ENCODE peak calls at places on chromosomes 7 and 10, in nine cellular contexts. M, Z, D, U, C, K, Q, L and P are unnamed samples.

GRCh38 chr7:85750454-85750949 is 563.6 kb upstream of the SEMA3D start:
- DNase-seq in U (peak; percentile 64), Q (no peak), M (peak; percentile 61), C (no peak), D (peak; percentile 56), Z (no peak), L (peak; percentile 88), K (peak; percentile 21), P (peak; percentile 7)

GRCh38 chr10:72875250-72876055 is 18.1 kb upstream of the OIT3 start:
- DNase-seq in L (no peak), U (peak; percentile 31), Z (no peak), K (peak; percentile 33), C (no peak), D (peak; percentile 47), Q (no peak), M (no peak), P (peak; percentile 48)

GRCh38 chr7:51301806-51302205 is 14.8 kb downstream of the COBL start:
- DNase-seq in U (no peak), M (no peak), D (no peak), Z (no peak), K (no peak), Q (no peak), C (no peak), L (peak; percentile 42), P (no peak)

GRCh38 chr10:35822316-35822715 is 180.2 kb upstream of the FZD8 start:
- DNase-seq in D (peak; percentile 97), Z (peak; percentile 89), L (peak; percentile 95), Q (peak; percentile 95), M (peak; percentile 77), U (peak; percentile 49), K (peak; percentile 77), C (no peak), P (no peak)

GRCh38 chr10:23439920-23440875 is 1.3 kb downstream of the OTUD1 start:
- DNase-seq in C (peak; percentile 93), M (no peak), Z (peak; percentile 69), Q (peak; percentile 65), U (peak; percentile 57), D (peak; percentile 85), L (peak; percentile 78), K (peak; percentile 53), P (peak; percentile 30)

GRCh38 chr7:32892521-32893224 is 1.1 kb upstream of the KBTBD2 start:
- DNase-seq in U (peak; percentile 69), D (peak; percentile 81), K (peak; percentile 61), Z (peak; percentile 69), M (peak; percentile 43), C (peak; percentile 91), Q (peak; percentile 76), L (no peak), P (peak; percentile 85)

GRCh38 chr7:2172311-2173183 is 60.2 kb downstream of the MAD1L1 start:
- DNase-seq in K (peak; percentile 44), L (no peak), U (no peak), Z (no peak), M (no peak), Q (no peak), C (no peak), D (peak; percentile 78), P (no peak)

GRCh38 chr7:144936314-144936713 is 100.5 kb upstream of the TPK1 start:
- DNase-seq in U (no peak), L (no peak), Z (no peak), C (no peak), M (no peak), D (no peak), Q (no peak), K (no peak), P (no peak)

GRCh38 chr10:132107211-132107946 is 41.6 kb downstream of the JAKMIP3 start:
- DNase-seq in M (peak; percentile 34), C (peak; percentile 52), U (no peak), L (peak; percentile 36), D (no peak), Q (peak; percentile 41), Z (peak; percentile 48), K (no peak), P (no peak)

GRCh38 chr7:51276967-51277366 is 39.6 kb downstream of the COBL start:
- DNase-seq in K (no peak), Q (no peak), C (no peak), M (no peak), D (no peak), L (no peak), Z (no peak), U (no peak), P (no peak)

GRCh38 chr10:77041636-77042258 is 595.9 kb downstream of the KCNMA1 start:
- DNase-seq in C (no peak), Z (no peak), Q (no peak), D (no peak), M (peak; percentile 74), U (no peak), L (no peak), K (no peak), P (peak; percentile 41)

GRCh38 chr7:77442631-77443420 is 26.7 kb upstream of the GSAP start:
- DNase-seq in U (no peak), Z (no peak), M (no peak), Q (no peak), L (no peak), C (no peak), K (peak; percentile 84), D (peak; percentile 77), P (no peak)

GRCh38 chr10:1216576-1217236 is 160.5 kb downstream of the WDR37 start:
- DNase-seq in U (no peak), M (no peak), L (no peak), Z (no peak), Q (no peak), D (no peak), K (no peak), C (peak; percentile 68), P (no peak)

GRCh38 chr10:124715479-124715878 is 28.7 kb downstream of the FAM53B start:
- DNase-seq in Z (no peak), U (no peak), Q (no peak), M (no peak), D (no peak), K (no peak), C (peak; percentile 76), L (no peak), P (no peak)
- H3K4me1 ChIP-seq in Z (peaks cover 44% of the 10 kb centered on the region), U (peaks cover 26% of the 10 kb centered on the region), Q (no peaks in the 10 kb centered on the region), M (peaks cover 10% of the 10 kb centered on the region), D (no peaks in the 10 kb centered on the region), K (peaks cover 22% of the 10 kb centered on the region), C (peaks cover 92% of the 10 kb centered on the region), L (peaks cover 5% of the 10 kb centered on the region), P (peaks cover 25% of the 10 kb centered on the region)

DNA sequence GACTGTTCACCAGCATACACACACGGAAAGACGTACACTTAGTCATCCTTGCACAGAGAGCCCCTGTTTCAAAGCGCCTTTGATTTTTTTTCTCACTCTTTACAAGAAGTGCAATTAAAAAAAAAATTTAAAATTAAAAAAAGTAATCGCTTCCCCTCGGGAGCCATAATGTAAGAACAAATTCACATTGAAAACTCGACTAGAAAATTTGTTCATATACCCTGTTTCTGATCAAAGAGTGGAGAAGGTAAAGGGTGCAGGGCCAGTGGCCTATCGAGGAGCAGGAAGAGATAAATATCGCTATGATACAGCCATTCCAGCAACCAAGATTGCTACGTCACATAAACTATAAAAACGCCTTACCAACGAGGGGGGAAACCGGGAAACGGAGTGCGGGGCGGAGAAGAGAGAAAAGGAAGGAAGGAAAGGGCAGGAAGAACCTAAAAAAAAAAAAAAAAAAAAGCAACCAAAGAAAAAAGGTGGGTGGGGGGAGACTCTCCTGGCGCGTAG is 5.0 kb upstream of the HOXA2 start:
- DNase-seq in D (no peak), C (no peak), M (no peak), K (peak; percentile 64), Q (no peak), L (no peak), Z (no peak), U (no peak), P (no peak)
- H3K27me3 ChIP-seq in D (no peaks in the 10 kb centered on the region), C (peaks cover 7% of the 10 kb centered on the region), M (peaks cover 100% of the 10 kb centered on the region), K (no peaks in the 10 kb centered on the region), Q (no peaks in the 10 kb centered on the region), L (peaks cover 100% of the 10 kb centered on the region), Z (peaks cover 63% of the 10 kb centered on the region), U (peaks cover 100% of the 10 kb centered on the region), P (peaks cover 11% of the 10 kb centered on the region)

GRCh38 chr7:69661342-69661741 is 63.1 kb downstream of the AUTS2 start:
- DNase-seq in Z (no peak), Q (no peak), C (no peak), U (no peak), M (no peak), K (no peak), L (no peak), D (no peak), P (no peak)
- H3K4me1 ChIP-seq in Z (peaks cover 10% of the 10 kb centered on the region), Q (no peaks in the 10 kb centered on the region), C (no peaks in the 10 kb centered on the region), U (peaks cover 20% of the 10 kb centered on the region), M (peaks cover 16% of the 10 kb centered on the region), K (no peaks in the 10 kb centered on the region), L (peaks cover 13% of the 10 kb centered on the region), D (peaks cover 8% of the 10 kb centered on the region), P (no peaks in the 10 kb centered on the region)

DNA sequence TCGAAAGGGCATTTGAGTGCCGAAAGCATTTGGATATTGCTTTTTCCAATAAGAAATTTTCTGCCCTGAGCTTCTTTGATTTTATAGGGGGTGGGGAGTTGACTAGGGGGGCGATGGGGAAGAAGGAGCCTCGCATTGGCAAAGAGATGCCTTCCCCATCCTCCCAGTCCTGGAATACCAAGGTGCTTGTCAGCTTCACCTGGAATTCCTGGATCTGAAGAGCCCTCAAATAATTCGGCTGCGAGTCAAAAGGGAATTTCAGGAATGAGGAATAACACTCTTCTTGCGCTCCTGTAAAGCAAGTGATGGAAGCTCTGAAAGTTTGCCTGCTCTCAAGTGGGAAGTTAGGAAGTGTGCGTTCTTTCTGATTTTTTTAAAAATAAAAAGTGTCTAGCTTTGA is 7.3 kb downstream of the NXPH1 start:
- DNase-seq in Q (no peak), Z (no peak), L (peak; percentile 41), M (no peak), D (no peak), U (no peak), K (no peak), C (no peak), P (no peak)
- H3K27me3 ChIP-seq in Q (peaks cover 91% of the 10 kb centered on the region), Z (peaks cover 54% of the 10 kb centered on the region), L (peaks cover 100% of the 10 kb centered on the region), M (no peaks in the 10 kb centered on the region), D (peaks cover 34% of the 10 kb centered on the region), U (peaks cover 100% of the 10 kb centered on the region), K (peaks cover 44% of the 10 kb centered on the region), C (peaks cover 48% of the 10 kb centered on the region), P (peaks cover 58% of the 10 kb centered on the region)

DNA sequence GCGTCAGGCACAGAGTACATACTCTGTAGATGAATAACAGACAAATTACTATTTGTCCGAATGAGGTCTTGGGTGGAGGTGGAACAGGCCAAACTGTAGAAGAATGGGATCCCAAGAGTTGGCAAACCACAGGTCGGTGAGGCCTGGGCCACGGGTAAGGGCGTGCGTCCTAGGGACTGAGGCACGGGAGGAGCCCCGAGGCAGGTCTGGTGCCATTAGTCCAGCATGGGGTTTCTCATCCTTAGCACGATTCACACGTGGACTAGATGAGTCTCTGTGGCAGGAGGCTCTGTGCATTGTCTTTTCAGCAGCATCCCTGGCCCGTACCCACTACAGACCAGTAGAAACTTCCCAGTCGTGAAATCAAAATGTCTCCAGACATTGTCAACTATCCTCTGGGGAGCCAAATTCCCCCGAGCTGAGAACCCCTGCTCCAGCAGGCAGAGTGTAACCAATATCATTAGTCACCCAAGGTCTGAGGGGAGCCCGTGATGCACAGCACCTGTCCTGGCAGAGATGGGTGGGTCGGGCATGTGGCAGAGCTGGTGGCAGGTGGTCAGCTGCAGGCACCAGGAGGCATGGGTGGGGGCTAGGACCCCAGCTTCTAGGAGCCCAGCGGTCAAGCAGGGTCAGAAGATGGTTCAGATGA is 61.3 kb downstream of the COL13A1 start:
- DNase-seq in M (no peak), U (no peak), D (peak; percentile 6), K (no peak), Z (no peak), C (no peak), Q (no peak), L (no peak), P (no peak)
- H3K4me1 ChIP-seq in M (peaks cover 8% of the 10 kb centered on the region), U (peaks cover 49% of the 10 kb centered on the region), D (peaks cover 48% of the 10 kb centered on the region), K (peaks cover 69% of the 10 kb centered on the region), Z (no peaks in the 10 kb centered on the region), C (peaks cover 12% of the 10 kb centered on the region), Q (no peaks in the 10 kb centered on the region), L (peaks cover 8% of the 10 kb centered on the region), P (peaks cover 3% of the 10 kb centered on the region)